ENCODE peak calls at places on chromosome 7, in nine cellular contexts. K, H, I, F, L, Z, P, R and D are unnamed samples.

GRCh38 chr7:37405603-37406122 is 43.0 kb downstream of the ELMO1 start:
- DNase-seq in L (no peak), K (no peak), H (peak; percentile 21), F (no peak), Z (no peak), P (no peak), R (no peak), I (no peak), D (peak; percentile 23)

GRCh38 chr7:150902078-150903033 is 50.0 kb downstream of the AOC1 start:
- DNase-seq in I (no peak), R (no peak), L (no peak), H (no peak), K (no peak), P (peak; percentile 76), Z (no peak), F (no peak), D (peak; percentile 26)

GRCh38 chr7:27808626-27809025 is 68.7 kb downstream of the TAX1BP1 start:
- DNase-seq in I (no peak), F (no peak), Z (no peak), H (no peak), R (no peak), K (no peak), L (peak; percentile 76), P (no peak), D (no peak)

GRCh38 chr7:121510302-121510701 is 114.2 kb upstream of the FAM3C start:
- DNase-seq in I (peak; percentile 53), P (no peak), H (no peak), F (no peak), L (no peak), K (no peak), Z (no peak), R (no peak), D (peak; percentile 70)

GRCh38 chr7:113730309-113730955 is 188.4 kb downstream of the PPP1R3A start:
- DNase-seq in H (no peak), Z (no peak), K (no peak), P (no peak), F (no peak), L (peak; percentile 50), I (no peak), R (peak; percentile 11), D (no peak)

GRCh38 chr7:14639329-14639728 is 263.2 kb downstream of the DGKB start:
- DNase-seq in K (peak; percentile 37), R (no peak), Z (no peak), P (peak; percentile 48), L (no peak), H (no peak), F (no peak), I (no peak), D (no peak)

GRCh38 chr7:81181066-81181465 is 262.2 kb upstream of the SEMA3C start:
- DNase-seq in P (no peak), H (no peak), K (no peak), L (no peak), I (no peak), R (no peak), F (no peak), Z (no peak), D (no peak)

GRCh38 chr7:1592299-1592842 is 22.5 kb upstream of the PSMG3 start:
- DNase-seq in I (peak; percentile 43), K (no peak), P (no peak), L (no peak), Z (no peak), F (no peak), R (no peak), H (no peak), D (no peak)

GRCh38 chr7:159092701-159093121 is 52.0 kb downstream of the VIPR2 start:
- DNase-seq in P (no peak), L (no peak), K (no peak), I (no peak), R (no peak), F (no peak), Z (no peak), H (no peak), D (no peak)

GRCh38 chr7:131234719-131235488 is 92.8 kb upstream of the MKLN1 start:
- DNase-seq in I (no peak), H (no peak), Z (no peak), L (peak; percentile 68), F (no peak), K (no peak), R (no peak), P (no peak), D (no peak)

GRCh38 chr7:24971333-24972165 is 8.4 kb downstream of the OSBPL3 start:
- DNase-seq in L (peak; percentile 94), H (peak; percentile 23), R (peak; percentile 90), I (no peak), K (peak; percentile 31), F (no peak), Z (no peak), P (no peak), D (peak; percentile 33)

GRCh38 chr7:76202666-76203030 is 952 bp downstream of the SRRM3 start:
- DNase-seq in F (peak; percentile 51), P (no peak), Z (no peak), I (no peak), L (no peak), R (no peak), H (no peak), K (no peak), D (no peak)

GRCh38 chr7:54811016-54811924 is 52.3 kb upstream of the SEC61G start:
- DNase-seq in P (no peak), F (no peak), I (no peak), K (no peak), Z (no peak), R (peak; percentile 60), L (peak; percentile 88), H (no peak), D (no peak)

GRCh38 chr7:98733036-98733435 is 116.0 kb downstream of the NPTX2 start:
- DNase-seq in F (no peak), I (peak; percentile 93), K (peak; percentile 0), P (peak; percentile 26), L (peak; percentile 47), Z (no peak), R (no peak), H (no peak), D (peak; percentile 23)

GRCh38 chr7:27172388-27172774 is 1.7 kb downstream of the HOXA10 start:
- DNase-seq in L (no peak), Z (no peak), P (no peak), H (peak; percentile 33), K (no peak), I (no peak), F (no peak), R (peak; percentile 40), D (no peak)

GRCh38 chr7:111333010-111333409 is 229.3 kb downstream of the IMMP2L start:
- DNase-seq in I (no peak), F (no peak), K (peak; percentile 61), P (no peak), L (no peak), Z (no peak), R (no peak), H (no peak), D (no peak)

GRCh38 chr7:90613088-90613498 is 17.0 kb downstream of the CDK14 start:
- DNase-seq in I (no peak), Z (no peak), R (no peak), L (peak; percentile 69), P (no peak), F (no peak), K (no peak), H (no peak), D (no peak)

GRCh38 chr7:25952277-25953057 is 199.5 kb upstream of the NFE2L3 start:
- DNase-seq in Z (no peak), R (no peak), L (no peak), F (no peak), P (peak; percentile 83), K (peak; percentile 61), I (no peak), H (no peak), D (peak; percentile 38)

GRCh38 chr7:37182011-37182478 is 266.6 kb downstream of the ELMO1 start:
- DNase-seq in I (peak; percentile 92), K (peak; percentile 70), Z (peak; percentile 80), H (peak; percentile 54), F (peak; percentile 75), R (peak; percentile 23), L (peak; percentile 75), P (peak; percentile 67), D (peak; percentile 88)

GRCh38 chr7:33418251-33418701 is 288.9 kb downstream of the BBS9 start:
- DNase-seq in K (no peak), L (peak; percentile 87), F (no peak), H (no peak), P (no peak), I (no peak), R (peak; percentile 19), Z (no peak), D (no peak)

GRCh38 chr7:120805636-120806388 is 52.1 kb downstream of the TSPAN12 start:
- DNase-seq in L (peak; percentile 72), Z (no peak), K (no peak), H (peak; percentile 14), P (peak; percentile 72), R (peak; percentile 32), F (no peak), I (peak; percentile 93), D (peak; percentile 74)

GRCh38 chr7:107147464-107148214 is 21.2 kb upstream of the HBP1 start:
- DNase-seq in P (peak; percentile 42), I (peak; percentile 82), K (peak; percentile 19), L (peak; percentile 69), F (no peak), R (no peak), Z (no peak), H (peak; percentile 17), D (peak; percentile 50)

GRCh38 chr7:77855371-77856083 is 57.0 kb downstream of the PHTF2 start:
- DNase-seq in P (no peak), F (peak; percentile 45), R (no peak), I (no peak), K (no peak), L (peak; percentile 32), H (peak; percentile 98), Z (no peak), D (no peak)

GRCh38 chr7:102993532-102994029 is 80.8 kb downstream of the LRRC17 start:
- DNase-seq in Z (no peak), F (no peak), I (no peak), P (no peak), H (no peak), K (no peak), L (peak; percentile 82), R (peak; percentile 25), D (peak; percentile 32)

GRCh38 chr7:140435252-140435895 is 31.5 kb downstream of the RAB19 start:
- DNase-seq in P (no peak), R (no peak), K (no peak), H (no peak), L (no peak), I (no peak), F (no peak), Z (no peak), D (no peak)

GRCh38 chr7:147012670-147013069 is 896.1 kb downstream of the CNTNAP2 start:
- DNase-seq in Z (no peak), L (peak; percentile 5), R (no peak), I (no peak), K (no peak), F (no peak), P (no peak), H (no peak), D (no peak)

GRCh38 chr7:39133088-39133487 is 155.4 kb downstream of the POU6F2 start:
- DNase-seq in P (no peak), K (no peak), H (no peak), F (no peak), I (no peak), Z (no peak), L (no peak), R (no peak), D (no peak)

GRCh38 chr7:50069613-50070012 is 23.4 kb downstream of the ZPBP start:
- DNase-seq in L (peak; percentile 9), I (peak; percentile 25), P (peak; percentile 47), Z (peak; percentile 51), H (no peak), F (no peak), R (no peak), K (no peak), D (no peak)

GRCh38 chr7:137080516-137081203 is 212.2 kb downstream of the CHRM2 start:
- DNase-seq in K (no peak), Z (no peak), L (no peak), F (no peak), R (no peak), P (no peak), I (no peak), H (no peak), D (no peak)

GRCh38 chr7:1124164-1124563 is 35.8 kb downstream of the ZFAND2A start:
- DNase-seq in L (no peak), R (no peak), F (no peak), Z (peak; percentile 25), P (no peak), I (no peak), H (peak; percentile 39), K (no peak), D (no peak)

GRCh38 chr7:51260516-51260915 is 56.1 kb downstream of the COBL start:
- DNase-seq in Z (no peak), H (no peak), F (no peak), I (no peak), L (no peak), P (no peak), K (no peak), R (no peak), D (no peak)